ENCODE peak calls at places on chromosomes 6 and 20, in six cellular contexts. U is naive thymus-derived CD8-positive, alpha-beta T cell; J is HT-29; H is CD8-positive, alpha-beta T cell; Y is GM18507; F is RWPE1. C is an unnamed sample.

GRCh38 chr6:133130863-133131262 is 110.3 kb upstream of the EYA4 start:
- DNase-seq in J (peak), Y (no peak), F (peak), U (no peak), H (no peak), C (no peak)

GRCh38 chr6:106870069-106870468 is 104.5 kb downstream of the CD24 start:
- DNase-seq in U (no peak), H (no peak), Y (no peak), F (peak), J (peak), C (no peak)

GRCh38 chr6:22363966-22364296 is 67.1 kb upstream of the PRL start:
- DNase-seq in F (no peak), U (no peak), Y (no peak), H (no peak), J (no peak), C (no peak)

GRCh38 chr20:61847420-61847748 is 218.3 kb downstream of the TAF4 start:
- DNase-seq in F (no peak), U (no peak), J (no peak), Y (no peak), H (no peak), C (no peak)

GRCh38 chr6:169854083-169854725 is 102.8 kb downstream of the ERMARD start:
- DNase-seq in F (no peak), J (no peak), Y (no peak), U (no peak), H (no peak), C (no peak)

GRCh38 chr20:40913224-40913821 is 115.3 kb upstream of the TOP1 start:
- DNase-seq in U (no peak), F (no peak), Y (no peak), H (no peak), J (no peak), C (no peak)

GRCh38 chr20:36606171-36607116 is 865 bp downstream of the RAB5IF start:
- DNase-seq in F (peak), J (peak), H (peak), U (no peak), Y (no peak), C (peak)

GRCh38 chr20:13271977-13272975 is 51.2 kb downstream of the ISM1 start:
- DNase-seq in J (no peak), Y (no peak), U (no peak), H (no peak), F (no peak), C (no peak)

GRCh38 chr20:50198211-50198666 is 7.6 kb downstream of the CEBPB start:
- DNase-seq in U (no peak), Y (no peak), F (no peak), J (no peak), H (no peak), C (no peak)

GRCh38 chr6:41367700-41368099 is 32.3 kb downstream of the NCR2 start:
- DNase-seq in H (no peak), U (no peak), F (peak), Y (no peak), J (peak), C (peak)

GRCh38 chr20:12984069-12984765 is 24.6 kb upstream of the SPTLC3 start:
- DNase-seq in Y (no peak), U (no peak), H (no peak), J (no peak), F (no peak), C (no peak)

GRCh38 chr6:148166339-148166949 is 176.2 kb upstream of the SASH1 start:
- DNase-seq in J (peak), F (peak), Y (no peak), H (no peak), U (peak), C (peak)

GRCh38 chr6:15713325-15713724 is 50.5 kb upstream of the DTNBP1 start:
- DNase-seq in H (no peak), J (no peak), U (no peak), Y (no peak), F (no peak), C (no peak)

GRCh38 chr6:68729377-68729903 is 94.4 kb downstream of the ADGRB3 start:
- DNase-seq in F (no peak), J (no peak), U (no peak), Y (no peak), H (no peak), C (no peak)

GRCh38 chr6:154569136-154569862 is 58.8 kb upstream of the CNKSR3 start:
- DNase-seq in H (no peak), U (no peak), Y (no peak), J (no peak), F (no peak), C (peak)

GRCh38 chr6:154995241-154996162 is at the start of gene TIAM2:
- DNase-seq in H (no peak), U (no peak), Y (no peak), J (no peak), F (peak), C (no peak)

GRCh38 chr6:75290558-75290957 is 6.0 kb upstream of the TMEM30A start:
- DNase-seq in Y (no peak), J (no peak), U (no peak), H (no peak), F (no peak), C (no peak)

GRCh38 chr6:69339163-69339550 is 457.7 kb downstream of the LMBRD1 start:
- DNase-seq in J (no peak), Y (no peak), U (no peak), H (no peak), F (no peak), C (peak)

GRCh38 chr20:4887586-4887985 is 113.7 kb downstream of the SLC23A2 start:
- DNase-seq in J (no peak), U (no peak), F (no peak), Y (no peak), H (no peak), C (no peak)

GRCh38 chr20:40768105-40768504 is 79.1 kb upstream of the MAFB start:
- DNase-seq in Y (no peak), J (no peak), U (no peak), H (no peak), F (no peak), C (no peak)

GRCh38 chr6:21694168-21694567 is 100.6 kb downstream of the SOX4 start:
- DNase-seq in H (no peak), U (no peak), F (no peak), J (no peak), Y (no peak), C (no peak)

GRCh38 chr6:13648850-13649249 is 33.7 kb downstream of the NOL7 start:
- DNase-seq in U (no peak), F (no peak), J (no peak), Y (no peak), H (no peak), C (no peak)

GRCh38 chr6:53062369-53062639 is 2.9 kb upstream of the FBXO9 start:
- DNase-seq in J (no peak), F (no peak), H (no peak), U (no peak), Y (no peak), C (no peak)

GRCh38 chr6:8814440-8815000 is 379.2 kb upstream of the SLC35B3 start:
- DNase-seq in U (no peak), H (no peak), J (no peak), F (no peak), Y (no peak), C (peak)

C was measured in SK-MEL-5.